ENCODE peak calls at places on chromosome 16, in nine cellular contexts. H, C, X, F, N, J, G, K and I are unnamed samples.

GRCh38 chr16:11052080-11052808 is 107.9 kb downstream of the CLEC16A start:
- DNase-seq in F (no peak), C (peak; percentile 71), H (peak; percentile 3), G (no peak), N (peak; percentile 92), K (no peak), X (no peak), J (no peak), I (peak; percentile 93)

GRCh38 chr16:10078541-10078949 is 103.7 kb downstream of the GRIN2A start:
- DNase-seq in J (no peak), H (no peak), K (no peak), C (no peak), X (no peak), G (peak; percentile 2), F (peak; percentile 5), N (no peak), I (no peak)

GRCh38 chr16:87700406-87701065 is 65.2 kb downstream of the KLHDC4 start:
- DNase-seq in N (no peak), G (no peak), J (no peak), X (no peak), F (no peak), K (no peak), C (no peak), H (no peak), I (peak; percentile 22)

GRCh38 chr16:67967956-67968439 is 439 bp downstream of the SLC12A4 start:
- DNase-seq in F (no peak), G (no peak), H (no peak), X (no peak), N (peak; percentile 43), K (no peak), J (peak; percentile 43), C (peak; percentile 57), I (peak; percentile 42)

GRCh38 chr16:28496844-28497243 is 2.4 kb downstream of the APOBR start:
- DNase-seq in K (no peak), C (no peak), X (no peak), H (no peak), F (peak; percentile 15), J (no peak), G (no peak), N (no peak), I (no peak)

GRCh38 chr16:24075929-24076716 is 180.0 kb upstream of the CACNG3 start:
- DNase-seq in J (no peak), C (peak; percentile 38), N (peak; percentile 34), H (no peak), K (no peak), X (no peak), G (no peak), F (no peak), I (peak; percentile 32)

GRCh38 chr16:46702030-46702429 is 12.6 kb downstream of the ORC6 start:
- DNase-seq in F (no peak), N (no peak), K (no peak), G (no peak), H (no peak), C (no peak), X (no peak), J (no peak), I (no peak)

GRCh38 chr16:79042886-79043285 is 557.7 kb downstream of the MAF start:
- DNase-seq in F (no peak), K (no peak), N (no peak), H (no peak), J (no peak), C (no peak), G (no peak), X (no peak), I (peak; percentile 38)

GRCh38 chr16:71933913-71934696 is 38.8 kb downstream of the IST1 start:
- DNase-seq in J (no peak), H (no peak), K (no peak), F (no peak), G (no peak), N (no peak), X (no peak), C (no peak), I (no peak)

GRCh38 chr16:23229714-23230113 is 47.2 kb downstream of the SCNN1G start:
- DNase-seq in J (no peak), F (no peak), G (no peak), K (no peak), N (no peak), X (no peak), C (no peak), H (no peak), I (no peak)

GRCh38 chr16:1916654-1916990 is 1.6 kb downstream of the HS3ST6 start:
- DNase-seq in J (no peak), K (no peak), H (no peak), C (no peak), G (no peak), N (no peak), X (no peak), F (no peak), I (no peak)

GRCh38 chr16:9818702-9819101 is 363.5 kb downstream of the GRIN2A start:
- DNase-seq in G (no peak), K (no peak), X (no peak), H (no peak), F (no peak), C (no peak), N (no peak), J (no peak), I (no peak)

GRCh38 chr16:5642470-5642869 is 544.9 kb upstream of the EEF2KMT start:
- DNase-seq in G (no peak), N (no peak), K (no peak), H (no peak), X (no peak), C (no peak), J (no peak), F (no peak), I (no peak)

DNA sequence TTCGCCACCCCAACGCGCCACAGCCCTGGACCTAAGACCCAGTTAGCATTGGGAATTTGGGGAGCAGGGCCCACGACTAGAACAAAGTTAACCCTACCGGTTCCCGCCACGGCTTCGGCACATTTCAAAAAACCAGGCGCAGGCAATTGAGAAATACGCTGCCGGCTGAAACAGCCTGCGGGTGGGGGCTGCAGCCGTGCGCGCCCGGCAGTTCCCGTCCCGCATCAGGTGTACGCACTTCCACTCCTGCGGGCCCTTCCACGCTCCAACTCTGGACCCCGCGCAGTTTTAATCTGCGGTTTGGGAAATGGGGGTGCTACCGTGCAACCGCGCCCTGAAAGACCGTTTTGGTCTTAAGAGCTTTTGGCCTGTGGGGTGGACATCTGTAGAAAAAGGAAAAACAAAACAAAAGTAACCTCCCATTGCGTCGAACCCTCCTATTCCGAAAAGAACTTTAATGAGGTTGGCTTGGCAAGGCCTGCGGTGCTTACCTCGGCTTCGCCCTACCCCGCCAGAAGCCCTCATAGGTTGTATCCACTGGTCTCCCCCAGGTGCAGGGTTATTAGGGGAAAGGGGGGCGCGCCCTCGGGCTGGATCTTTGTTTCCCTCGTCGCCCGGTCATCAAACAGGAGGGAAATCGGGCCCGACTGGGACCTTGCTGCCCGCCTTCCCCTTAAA is 7.1 kb downstream of the IRX5 start:
- DNase-seq in X (no peak), K (no peak), C (no peak), H (no peak), J (no peak), N (no peak), G (peak; percentile 31), F (no peak), I (no peak)
- TF ChIP-seq CTCF in X (no peak), K (no peak), C (no peak), H (no peak), J (no peak), N (no peak), G (peak; percentile 36), F (peak; percentile 33), I (no peak)

DNA sequence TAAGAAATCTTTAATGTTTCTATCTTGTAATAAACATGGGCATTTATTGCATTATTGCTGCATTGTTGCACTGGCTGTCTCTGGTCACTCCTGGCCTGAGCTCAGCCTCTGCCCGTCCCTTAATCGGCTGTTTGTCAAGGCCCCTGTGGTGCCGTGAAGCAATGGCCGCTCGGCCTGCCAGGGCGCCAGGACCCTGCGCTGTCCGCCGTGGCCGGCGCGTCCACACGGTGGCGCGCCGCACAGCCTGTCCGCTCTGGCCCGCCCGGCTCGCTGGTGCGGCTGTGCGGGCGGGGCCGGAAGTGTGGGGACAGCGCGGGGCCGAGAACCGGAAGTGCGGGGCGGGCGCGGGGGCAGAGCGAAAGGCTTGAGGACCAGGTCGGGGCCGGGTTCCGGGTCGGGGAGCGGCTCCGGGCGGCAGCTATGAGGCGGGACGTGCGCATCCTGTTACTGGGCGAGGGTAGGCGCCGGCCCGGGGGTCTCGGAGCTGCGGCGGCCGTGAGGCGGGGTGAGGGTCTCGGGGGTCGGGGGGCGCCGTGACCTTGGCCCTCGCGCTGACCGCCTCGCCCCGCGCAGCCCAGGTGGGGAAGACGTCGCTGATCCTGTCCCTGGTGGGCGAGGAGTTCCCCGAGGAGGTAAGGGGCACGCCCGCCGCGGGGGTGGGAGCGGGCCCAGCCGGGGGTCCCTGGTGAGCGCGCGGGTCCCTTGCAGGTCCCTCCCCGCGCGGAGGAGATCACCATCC is at the start of gene RHOT2:
- DNase-seq in H (peak; percentile 91), X (peak; percentile 55), K (peak; percentile 92), N (peak; percentile 97), F (peak; percentile 94), C (peak; percentile 94), G (peak; percentile 90), J (peak; percentile 95), I (peak; percentile 95)
- TF ChIP-seq CTCF in H (peak; percentile 67), X (peak; percentile 63), K (peak; percentile 97), N (peak; percentile 89), F (peak; percentile 70), C (peak; percentile 98), G (peak; percentile 84), J (peak; percentile 61), I (peak; percentile 75)

DNA sequence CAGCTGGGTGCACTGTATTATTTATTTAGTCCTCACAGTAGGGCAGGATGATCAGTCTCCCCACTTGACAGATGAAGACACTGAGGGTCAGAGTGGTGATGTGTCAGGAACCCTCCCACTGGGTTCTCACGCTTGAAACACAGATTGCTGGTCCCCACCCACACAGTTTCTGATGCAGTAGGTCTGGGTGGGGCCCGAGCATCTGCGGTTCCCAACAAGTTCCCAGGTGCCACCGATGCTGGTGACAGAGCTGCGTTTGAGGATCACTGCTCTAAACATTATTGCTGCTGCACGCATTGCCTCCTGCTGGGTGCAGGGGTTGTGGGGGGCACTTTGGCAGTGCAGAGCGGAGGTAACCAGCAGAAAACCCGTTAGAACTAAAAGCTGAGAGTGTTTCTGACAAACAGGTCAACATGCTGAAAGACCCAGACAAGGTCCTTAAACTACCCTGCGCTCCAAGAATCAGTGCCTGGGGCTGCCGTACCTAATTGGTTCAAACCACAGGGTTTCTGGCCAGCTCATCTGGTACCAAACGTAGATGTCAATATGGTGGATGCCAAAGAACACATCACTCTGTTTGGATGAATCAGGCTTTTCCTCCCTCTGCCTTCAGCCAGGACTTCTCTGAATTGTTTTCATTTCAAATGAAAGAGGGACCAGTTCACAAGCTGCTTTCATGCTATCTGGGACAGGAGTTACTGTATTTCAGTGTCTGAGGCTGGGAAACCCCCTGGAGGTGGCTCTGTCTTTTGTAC is 76.0 kb downstream of the ABCC1 start:
- DNase-seq in F (no peak), K (no peak), G (no peak), J (no peak), X (peak; percentile 79), H (peak; percentile 31), N (peak; percentile 86), C (peak; percentile 80), I (peak; percentile 74)
- TF ChIP-seq CTCF in F (no peak), K (no peak), G (no peak), J (no peak), X (no peak), H (no peak), N (no peak), C (no peak), I (no peak)

DNA sequence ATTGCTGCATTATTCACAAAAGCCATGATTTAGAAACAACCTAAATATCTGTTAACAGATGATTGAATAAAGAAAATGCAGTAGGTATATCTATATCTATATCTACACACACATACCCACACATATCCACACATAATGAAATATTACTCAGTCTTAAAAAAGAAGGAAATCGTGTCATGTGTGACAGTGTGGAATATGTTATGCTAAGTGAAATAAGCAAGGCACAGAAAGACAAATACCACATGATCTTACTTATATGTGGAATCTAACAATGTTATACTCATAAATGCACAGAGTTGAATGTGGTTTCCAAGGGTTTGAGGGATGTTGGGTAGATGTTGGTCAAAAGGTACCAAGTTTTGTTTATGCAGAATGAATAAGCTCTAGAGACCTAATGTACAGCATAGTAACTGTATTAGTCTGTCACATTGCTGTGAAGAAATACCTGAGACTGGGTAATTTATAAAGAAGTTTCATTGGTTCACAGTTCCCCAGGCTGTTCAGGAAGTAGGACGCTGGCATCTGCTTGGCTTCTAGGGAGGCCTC is 156.1 kb downstream of the FTO start:
- DNase-seq in F (no peak), J (no peak), N (no peak), K (no peak), C (no peak), G (no peak), X (no peak), H (no peak), I (no peak)
- TF ChIP-seq CTCF in F (no peak), J (no peak), N (no peak), K (no peak), C (no peak), G (no peak), X (no peak), H (no peak), I (no peak)